ENCODE peak calls at places on chromosome 21, in four cellular contexts. Q is heart left ventricle; K is ovary; X is CD8-positive, alpha-beta T cell. M is an unnamed sample.

GRCh38 chr21:28229811-28230210 is 762.9 kb downstream of the LTN1 start:
- DNase-seq in K (no peak), X (no peak), Q (no peak), M (no peak)

GRCh38 chr21:16330340-16331319 is 600.8 kb downstream of the USP25 start:
- DNase-seq in X (no peak), K (no peak), Q (peak), M (peak)

GRCh38 chr21:15874610-15875009 is 144.8 kb downstream of the USP25 start:
- DNase-seq in Q (no peak), X (no peak), K (no peak), M (no peak)

GRCh38 chr21:34198232-34199120 is 125.1 kb downstream of the MRPS6 start:
- DNase-seq in Q (no peak), K (no peak), X (no peak), M (no peak)

GRCh38 chr21:17371470-17371869 is 141.4 kb upstream of the CXADR start:
- DNase-seq in K (no peak), Q (no peak), X (no peak), M (no peak)

GRCh38 chr21:46142581-46143473 is 12.6 kb downstream of the FTCD start:
- DNase-seq in K (peak), Q (no peak), X (no peak), M (no peak)

GRCh38 chr21:14687277-14687642 is 141.1 kb upstream of the SAMSN1 start:
- DNase-seq in X (no peak), Q (no peak), K (no peak), M (no peak)

GRCh38 chr21:36783612-36784383 is 84.9 kb downstream of the SIM2 start:
- DNase-seq in K (no peak), X (no peak), Q (no peak), M (no peak)

GRCh38 chr21:45264146-45264918 is 23.4 kb downstream of the POFUT2 start:
- DNase-seq in K (peak), X (no peak), Q (no peak), M (peak)

GRCh38 chr21:46424062-46424591 is 34.6 kb upstream of the DIP2A start:
- DNase-seq in K (no peak), X (no peak), Q (no peak), M (peak)

GRCh38 chr21:45588861-45589491 is 46.7 kb upstream of the SLC19A1 start:
- DNase-seq in X (no peak), Q (no peak), K (no peak), M (no peak)

GRCh38 chr21:33360871-33361602 is 36.3 kb downstream of the IFNAR1 start:
- DNase-seq in Q (peak), K (peak), X (peak), M (peak)

GRCh38 chr21:31194510-31195293 is 149.4 kb downstream of the TIAM1 start:
- DNase-seq in Q (no peak), X (no peak), K (no peak), M (no peak)

GRCh38 chr21:46151989-46152938 is 3.1 kb downstream of the FTCD start:
- DNase-seq in Q (peak), X (no peak), K (peak), M (no peak)

GRCh38 chr21:32921632-32922230 is 104.0 kb upstream of the OLIG2 start:
- DNase-seq in Q (no peak), X (no peak), K (no peak), M (peak)

GRCh38 chr21:14880922-14881321 is 183.9 kb downstream of the NRIP1 start:
- DNase-seq in K (no peak), Q (no peak), X (no peak), M (no peak)

GRCh38 chr21:16794944-16795343 is 717.9 kb upstream of the CXADR start:
- DNase-seq in X (no peak), Q (no peak), K (peak), M (no peak)

GRCh38 chr21:33987461-33987860 is 71.9 kb upstream of the ATP5PO start:
- DNase-seq in X (no peak), K (no peak), Q (no peak), M (no peak)

GRCh38 chr21:44834231-44834950 is 16.5 kb upstream of the SUMO3 start:
- DNase-seq in X (no peak), K (no peak), Q (no peak), M (no peak)

DNA sequence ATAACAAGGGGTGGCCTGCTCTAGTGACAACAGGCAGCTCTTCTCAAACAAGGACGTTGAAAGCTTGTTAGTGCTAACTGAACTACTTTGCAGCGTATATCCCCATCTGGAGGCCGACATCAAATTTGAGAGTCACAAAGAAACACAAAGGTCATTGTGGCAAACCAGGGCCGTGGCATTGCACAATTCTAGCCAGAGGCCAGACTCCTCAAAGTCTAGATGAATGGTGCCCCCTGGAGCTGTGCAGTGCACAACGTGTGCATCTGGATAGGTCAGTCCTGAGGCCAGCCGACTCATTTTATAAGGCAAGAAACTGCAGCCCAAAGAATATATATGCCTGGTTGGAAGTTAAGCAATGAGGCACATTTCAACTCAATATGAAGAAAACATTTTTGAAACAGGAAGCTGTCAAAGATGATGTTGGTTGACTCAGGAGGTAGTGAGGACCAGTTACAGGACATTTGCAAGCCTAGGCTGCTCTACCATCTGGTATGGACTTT is 459.3 kb upstream of the RUNX1 start:
- DNase-seq in X (no peak), K (peak), Q (peak), M (peak)
- TF ChIP-seq CTCF in X (no peak), K (no peak), Q (peak), M (no peak)

GRCh38 chr21:43343095-43343991 is 83.6 kb downstream of the SIK1 start:
- DNase-seq in K (no peak), X (no peak), Q (no peak), M (no peak)
- TF ChIP-seq CTCF in K (no peak), X (no peak), Q (no peak), M (no peak)

GRCh38 chr21:38236232-38236631 is 20.6 kb upstream of the KCNJ15 start:
- DNase-seq in X (no peak), Q (no peak), K (no peak), M (no peak)
- TF ChIP-seq CTCF in X (no peak), Q (no peak), K (no peak), M (no peak)

GRCh38 chr21:41677671-41678015 is 89.2 kb downstream of the RIPK4 start:
- DNase-seq in K (no peak), X (no peak), Q (no peak), M (no peak)

GRCh38 chr21:41680444-41681335 is 86.2 kb downstream of the RIPK4 start:
- DNase-seq in X (no peak), Q (no peak), K (no peak), M (no peak)

GRCh38 chr21:41678944-41679343 is 87.9 kb downstream of the RIPK4 start:
- DNase-seq in Q (peak), K (peak), X (no peak), M (peak)

GRCh38 chr21:41676198-41676597 is 90.7 kb downstream of the RIPK4 start:
- DNase-seq in X (no peak), Q (no peak), K (no peak), M (no peak)

DNA sequence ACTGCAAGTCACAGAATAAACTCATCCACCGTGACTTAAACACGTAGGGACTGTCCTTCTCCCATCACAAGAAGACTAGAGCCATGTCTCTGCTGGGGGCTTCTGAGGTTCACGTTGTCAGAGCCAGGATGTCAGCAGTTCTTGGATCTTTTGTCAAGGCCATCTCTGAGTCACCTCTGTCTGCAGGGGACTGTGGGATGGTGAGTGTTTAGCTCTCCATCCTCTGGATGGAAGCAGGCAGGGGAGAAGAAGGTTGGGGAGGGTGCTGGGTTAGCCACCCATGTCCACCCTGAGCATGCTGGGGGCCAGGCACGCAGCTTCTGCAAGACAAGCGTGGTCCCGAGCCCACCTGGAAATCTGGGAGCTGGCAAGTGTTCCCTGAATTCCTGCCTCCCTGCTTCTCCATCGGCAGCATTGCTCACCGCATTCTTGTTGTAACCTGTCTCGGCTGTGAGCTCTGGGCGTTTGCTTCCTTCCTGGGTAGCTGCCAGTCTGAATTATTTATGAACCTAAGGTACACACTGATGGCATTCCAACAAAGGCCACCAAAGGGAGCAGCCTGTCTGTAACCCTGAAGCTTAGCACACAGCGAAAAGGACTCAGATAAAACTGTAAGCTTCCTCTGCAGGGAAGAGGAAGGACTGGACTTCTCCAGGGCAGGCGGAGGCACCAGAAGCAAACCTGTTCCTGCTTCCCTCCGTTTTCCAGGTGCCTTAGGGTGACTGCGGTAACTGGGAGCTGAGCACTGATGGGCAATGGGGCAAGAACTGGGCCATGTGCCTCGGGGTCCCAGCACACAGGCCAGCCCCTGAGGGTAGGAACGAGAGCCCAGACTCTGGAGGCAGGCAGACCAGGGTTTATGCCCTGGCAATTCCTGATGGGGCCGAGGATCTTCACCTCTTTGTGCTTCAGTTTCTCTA is 88.6 kb downstream of the RIPK4 start:
- DNase-seq in K (no peak), X (no peak), Q (no peak), M (no peak)
- TF ChIP-seq CTCF in K (no peak), X (no peak), Q (no peak), M (no peak)

DNA sequence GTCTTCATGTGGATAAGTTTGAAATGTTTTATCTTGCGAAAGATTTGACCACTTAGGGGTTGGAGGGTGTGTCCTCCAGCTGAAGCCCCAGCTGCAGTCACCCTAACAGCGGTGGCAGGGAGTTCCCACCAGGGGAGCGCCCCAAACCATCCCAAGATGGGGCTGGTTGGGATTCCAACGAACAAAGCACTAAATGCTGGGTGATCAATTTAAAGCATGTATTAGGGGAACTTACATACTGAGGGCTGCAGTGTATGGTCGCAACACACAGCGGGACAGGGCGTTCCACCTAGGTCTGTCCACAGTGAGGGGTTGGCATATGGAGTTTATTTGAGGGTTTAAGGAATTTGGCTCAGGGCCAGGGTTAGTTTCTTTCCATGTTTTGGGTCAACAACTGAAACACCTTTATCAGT is 26.3 kb downstream of the SLC37A1 start:
- DNase-seq in Q (no peak), X (no peak), K (no peak), M (no peak)
- TF ChIP-seq CTCF in Q (no peak), X (no peak), K (no peak), M (no peak)

GRCh38 chr21:40166291-40166843 is 299.1 kb downstream of the PCP4 start:
- DNase-seq in K (no peak), X (no peak), Q (no peak), M (no peak)
- TF ChIP-seq CTCF in K (no peak), X (no peak), Q (no peak), M (no peak)

GRCh38 chr21:20971296-20971921 is 26.8 kb upstream of the NCAM2 start:
- DNase-seq in K (peak), Q (no peak), X (no peak), M (peak)
- TF ChIP-seq CTCF in K (no peak), Q (peak), X (no peak), M (peak)

GRCh38 chr21:42239556-42239955 is 20.6 kb downstream of the ABCG1 start:
- DNase-seq in X (no peak), Q (no peak), K (no peak), M (no peak)

GRCh38 chr21:42238185-42238934 is 19.4 kb downstream of the ABCG1 start:
- DNase-seq in Q (no peak), K (no peak), X (peak), M (no peak)

GRCh38 chr21:42242611-42243010 is 23.7 kb downstream of the ABCG1 start:
- DNase-seq in K (no peak), Q (no peak), X (no peak), M (no peak)

GRCh38 chr21:42237577-42237976 is 18.6 kb downstream of the ABCG1 start:
- DNase-seq in K (no peak), X (no peak), Q (no peak), M (no peak)

GRCh38 chr21:42239973-42240372 is 21.0 kb downstream of the ABCG1 start:
- DNase-seq in K (no peak), Q (no peak), X (no peak), M (no peak)
- TF ChIP-seq CTCF in K (no peak), Q (no peak), X (no peak), M (no peak)